ENCODE peak calls at places on chromosomes 12 and 14, in four cellular contexts. F is activated CD4-positive, alpha-beta T cell treated with anti-CD3 and anti-CD28 coated beads, Interleukin-2, amount 50 U/mL, for 24 hours; K is stimulated activated CD4-positive, alpha-beta T cell treated with anti-CD3 and anti-CD28 coated beads, Interleukin-15, amount 100 ng/mL, for 24 hours; A is astrocyte of the cerebellum. L is an unnamed sample.

GRCh38 chr12:6452245-6452731 is 446 bp downstream of the TAPBPL start:
- DNase-seq in A (no peak), F (no peak), K (peak), L (no peak)

GRCh38 chr12:118645219-118645618 is 268.9 kb downstream of the SUDS3 start:
- DNase-seq in K (peak), F (no peak), A (no peak), L (no peak)

GRCh38 chr12:117139025-117139717 is 40.0 kb upstream of the TESC start:
- DNase-seq in K (no peak), A (no peak), F (no peak), L (no peak)

GRCh38 chr14:45089813-45090212 is 5.9 kb downstream of the PRPF39 start:
- DNase-seq in A (peak), K (peak), F (no peak), L (no peak)

GRCh38 chr12:3106564-3106963 is 29.4 kb downstream of the TSPAN9 start:
- DNase-seq in F (no peak), A (no peak), K (no peak), L (no peak)

GRCh38 chr12:14148489-14149240 is 167.3 kb upstream of the GRIN2B start:
- DNase-seq in F (no peak), A (no peak), K (no peak), L (no peak)

GRCh38 chr12:53561590-53561953 is 54.3 kb upstream of the NPFF start:
- DNase-seq in A (peak), F (no peak), K (no peak), L (peak)

GRCh38 chr14:31781578-31781977 is 220.4 kb downstream of the NUBPL start:
- DNase-seq in K (no peak), A (no peak), F (no peak), L (no peak)

GRCh38 chr14:73188501-73188903 is 48.8 kb upstream of the PAPLN start:
- DNase-seq in F (no peak), K (no peak), A (peak), L (peak)

GRCh38 chr14:104239866-104240301 is 101.5 kb downstream of the KIF26A start:
- DNase-seq in A (no peak), F (no peak), K (no peak), L (no peak)

GRCh38 chr14:103105580-103106168 is 11.1 kb downstream of the EXOC3L4 start:
- DNase-seq in K (no peak), A (no peak), F (no peak), L (no peak)